ENCODE peak calls at places on chromosomes 3 and 15, in four cellular contexts. I is H9, S is heart left ventricle, J is pancreas. R is an unnamed sample.

GRCh38 chr15:45314960-45315359 is 62.9 kb downstream of the SLC28A2 start:
- DNase-seq in I (peak; percentile 73), S (peak; percentile 23), J (peak; percentile 43), R (no peak)

GRCh38 chr3:33218446-33219174 is at the start of gene SUSD5:
- DNase-seq in I (peak; percentile 63), S (peak; percentile 15), J (peak; percentile 14), R (no peak)

GRCh38 chr3:125240496-125240895 is 27.9 kb upstream of the SLC12A8 start:
- DNase-seq in I (no peak), S (no peak), J (no peak), R (no peak)

GRCh38 chr3:154137036-154137435 is 15.8 kb downstream of the ARHGEF26 start:
- DNase-seq in I (no peak), S (no peak), J (no peak), R (no peak)

GRCh38 chr3:159619341-159619885 is 369.2 kb upstream of the IL12A start:
- DNase-seq in I (no peak), S (no peak), J (no peak), R (no peak)

GRCh38 chr15:70351941-70352774 is 254.4 kb upstream of the TLE3 start:
- DNase-seq in I (no peak), S (no peak), J (no peak), R (no peak)

GRCh38 chr3:99851955-99852354 is 34.3 kb downstream of the CMSS1 start:
- DNase-seq in I (no peak), S (no peak), J (no peak), R (no peak)

GRCh38 chr3:153667341-153667740 is 453.8 kb upstream of the ARHGEF26 start:
- DNase-seq in I (no peak), S (no peak), J (no peak), R (no peak)

GRCh38 chr3:150635526-150635925 is 32.4 kb downstream of the SELENOT start:
- DNase-seq in I (no peak), S (no peak), J (no peak), R (no peak)

GRCh38 chr3:196735751-196736150 is 3.9 kb upstream of the PAK2 start:
- DNase-seq in I (no peak), S (no peak), J (no peak), R (no peak)

GRCh38 chr3:41575754-41576153 is 376.4 kb downstream of the CTNNB1 start:
- DNase-seq in I (no peak), S (peak; percentile 20), J (no peak), R (no peak)

GRCh38 chr3:123168605-123169004 is 33.1 kb upstream of the SEC22A start:
- DNase-seq in I (no peak), S (no peak), J (no peak), R (no peak)

GRCh38 chr3:171092467-171092911 is 66.0 kb upstream of the SLC2A2 start:
- DNase-seq in I (no peak), S (no peak), J (no peak), R (no peak)

GRCh38 chr3:94234177-94234788 is 171.4 kb downstream of the NSUN3 start:
- DNase-seq in I (no peak), S (no peak), J (no peak), R (no peak)

GRCh38 chr3:181622365-181622764 is 89.4 kb upstream of the SOX2 start:
- DNase-seq in I (no peak), S (no peak), J (no peak), R (no peak)

GRCh38 chr3:16203031-16203430 is 28.6 kb downstream of the GALNT15 start:
- DNase-seq in I (no peak), S (no peak), J (no peak), R (no peak)

GRCh38 chr3:16203671-16204629 is 29.5 kb downstream of the GALNT15 start:
- DNase-seq in I (no peak), S (no peak), J (no peak), R (no peak)

GRCh38 chr3:16204751-16205150 is 30.3 kb downstream of the GALNT15 start:
- DNase-seq in I (no peak), S (no peak), J (no peak), R (no peak)

GRCh38 chr3:16207031-16207430 is 32.6 kb downstream of the GALNT15 start:
- DNase-seq in I (no peak), S (no peak), J (no peak), R (no peak)

GRCh38 chr3:16205156-16205870 is 30.8 kb downstream of the GALNT15 start:
- DNase-seq in I (no peak), S (no peak), J (no peak), R (no peak)
- H3K4me1 ChIP-seq in I (peaks cover 2% of the 10 kb centered on the region), S (no peaks in the 10 kb centered on the region), J (no peaks in the 10 kb centered on the region), R (no peaks in the 10 kb centered on the region)

GRCh38 chr15:29935296-29936020 is 113.2 kb upstream of the TJP1 start:
- DNase-seq in I (peak; percentile 45), S (no peak), J (no peak), R (no peak)
- TF ChIP-seq CTCF in I (peak; percentile 50), S (no peak), J (no peak), R (no peak)

GRCh38 chr15:37087050-37087691 is 13.2 kb downstream of the MEIS2 start:
- DNase-seq in I (no peak), S (no peak), J (no peak), R (no peak)
- H3K9me3 ChIP-seq in I (no peaks in the 10 kb centered on the region), S (no peaks in the 10 kb centered on the region), J (no peaks in the 10 kb centered on the region), R (no peaks in the 10 kb centered on the region)

DNA sequence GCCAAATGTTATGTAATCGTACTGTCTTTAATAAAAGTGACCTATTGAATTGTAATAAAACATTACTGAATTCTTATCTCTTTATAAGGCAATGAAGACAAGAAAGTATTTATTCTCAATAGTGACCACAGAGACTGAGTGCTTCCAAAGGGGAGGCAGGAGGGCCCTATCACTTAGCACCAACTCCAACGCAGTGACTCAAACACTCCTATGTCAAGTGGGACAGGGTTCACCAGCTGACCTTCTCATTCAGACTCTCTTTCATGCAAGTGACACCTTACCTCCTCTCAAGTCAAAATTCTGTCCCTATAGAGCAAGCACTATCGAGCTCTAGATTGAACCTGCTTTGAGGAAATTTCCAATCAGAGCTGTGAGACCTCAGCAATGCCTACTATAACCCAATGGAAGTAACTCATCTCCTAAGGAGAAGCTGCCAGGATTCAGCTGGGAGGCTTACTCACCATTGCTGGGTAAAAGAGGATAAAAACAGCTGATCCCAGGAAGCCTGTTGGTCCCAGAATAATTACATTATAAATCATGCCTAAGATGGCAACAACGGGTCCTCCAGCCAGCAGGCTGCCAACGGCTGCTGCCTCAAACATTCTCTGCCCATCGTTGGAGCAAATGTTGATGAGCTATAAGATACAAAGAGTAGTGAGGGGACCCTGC is 35.6 kb downstream of the ABCC5 start:
- DNase-seq in I (no peak), S (no peak), J (no peak), R (no peak)
- H3K4me1 ChIP-seq in I (peaks cover 8% of the 10 kb centered on the region), S (no peaks in the 10 kb centered on the region), J (no peaks in the 10 kb centered on the region), R (peaks cover 1% of the 10 kb centered on the region)

GRCh38 chr3:189269356-189269755 is 97.6 kb downstream of the TPRG1 start:
- DNase-seq in I (no peak), S (no peak), J (no peak), R (no peak)

GRCh38 chr3:189262746-189263145 is 91.0 kb downstream of the TPRG1 start:
- DNase-seq in I (no peak), S (no peak), J (peak; percentile 26), R (no peak)

GRCh38 chr3:189272500-189273119 is 100.8 kb downstream of the TPRG1 start:
- DNase-seq in I (no peak), S (no peak), J (no peak), R (no peak)

GRCh38 chr3:189270248-189270832 is 98.6 kb downstream of the TPRG1 start:
- DNase-seq in I (peak; percentile 78), S (peak; percentile 10), J (peak; percentile 38), R (no peak)

GRCh38 chr3:189267981-189268613 is 96.3 kb downstream of the TPRG1 start:
- DNase-seq in I (peak; percentile 46), S (no peak), J (no peak), R (no peak)
- TF ChIP-seq CTCF in I (peak; percentile 65), S (no peak), J (no peak), R (no peak)

GRCh38 chr3:8279476-8279875 is 222.1 kb upstream of the LMCD1 start:
- DNase-seq in I (peak; percentile 51), S (no peak), J (no peak), R (no peak)
- H3K9me3 ChIP-seq in I (no peaks in the 10 kb centered on the region), S (no peaks in the 10 kb centered on the region), J (no peaks in the 10 kb centered on the region), R (no peaks in the 10 kb centered on the region)